ENCODE peak calls at places on chromosome 16, in nine cellular contexts. U, E, R, O, B, M, I, K and S are unnamed samples. For H3K36me3 and H3K4me1, the result is how much of the 10 kb centered on the place peaks cover.

GRCh38 chr16:22098538-22099255 is 6.4 kb downstream of the VWA3A start:
- DNase-seq in B (no peak), M (peak), O (peak), K (peak), I (no peak), E (no peak), U (no peak), R (peak), S (peak)

GRCh38 chr16:79656537-79657115 is 56.1 kb upstream of the MAF start:
- DNase-seq in E (no peak), M (no peak), R (no peak), B (no peak), I (no peak), U (no peak), K (peak), O (no peak), S (no peak)

GRCh38 chr16:52548261-52549010 is 1.5 kb upstream of the TOX3 start:
- DNase-seq in B (no peak), K (peak), O (no peak), U (no peak), R (no peak), I (no peak), M (no peak), E (no peak), S (no peak)

GRCh38 chr16:80751167-80751566 is 53.2 kb downstream of the CDYL2 start:
- DNase-seq in O (no peak), B (peak), R (no peak), M (peak), E (no peak), I (no peak), U (no peak), K (peak), S (no peak)

GRCh38 chr16:22734313-22734869 is 79.6 kb upstream of the HS3ST2 start:
- DNase-seq in K (no peak), B (no peak), U (no peak), M (no peak), R (no peak), E (no peak), O (no peak), I (no peak), S (no peak)

GRCh38 chr16:84088695-84089395 is 27.9 kb downstream of the MBTPS1 start:
- DNase-seq in O (peak), E (peak), I (no peak), K (no peak), U (no peak), R (peak), B (no peak), M (no peak), S (no peak)

GRCh38 chr16:85511938-85512551 is 101.1 kb upstream of the GSE1 start:
- DNase-seq in K (no peak), B (no peak), R (no peak), I (no peak), M (no peak), E (no peak), O (no peak), U (no peak), S (no peak)

GRCh38 chr16:87877942-87878507 is 8.7 kb upstream of the SLC7A5 start:
- DNase-seq in B (no peak), M (no peak), R (peak), I (no peak), U (no peak), E (no peak), O (no peak), K (no peak), S (no peak)

GRCh38 chr16:88382491-88383400 is at the start of gene ZNF469:
- DNase-seq in E (peak), B (no peak), U (peak), M (peak), O (no peak), R (no peak), I (no peak), K (peak), S (no peak)

GRCh38 chr16:71637398-71637797 is 11.4 kb downstream of the MARVELD3 start:
- DNase-seq in E (no peak), M (peak), R (no peak), K (peak), I (no peak), U (no peak), O (no peak), B (no peak), S (no peak)

GRCh38 chr16:74601131-74601871 is 5.6 kb downstream of the GLG1 start:
- DNase-seq in E (no peak), B (no peak), I (no peak), R (no peak), K (no peak), U (no peak), M (no peak), O (peak), S (peak)

GRCh38 chr16:21646721-21647561 is 5.5 kb downstream of the IGSF6 start:
- DNase-seq in E (no peak), M (no peak), U (no peak), K (no peak), I (no peak), B (no peak), O (peak), R (peak), S (peak)

GRCh38 chr16:65312071-65312470 is 190.2 kb upstream of the CDH11 start:
- DNase-seq in R (no peak), K (no peak), M (peak), E (no peak), U (no peak), O (no peak), B (no peak), I (no peak), S (no peak)

GRCh38 chr16:71383054-71383773 is 24.7 kb downstream of the CALB2 start:
- DNase-seq in K (peak), R (no peak), O (no peak), B (no peak), E (no peak), M (peak), U (no peak), I (no peak), S (peak)

GRCh38 chr16:30923554-30924085 is at the start of gene FBXL19:
- DNase-seq in O (peak), K (peak), R (no peak), E (peak), U (peak), M (no peak), I (peak), B (no peak), S (no peak)

GRCh38 chr16:1690810-1691209 is 12.7 kb downstream of the JPT2 start:
- DNase-seq in I (no peak), O (no peak), K (no peak), U (no peak), M (no peak), R (no peak), E (no peak), B (no peak), S (no peak)

GRCh38 chr16:1688807-1689560 is 10.9 kb downstream of the JPT2 start:
- DNase-seq in I (no peak), O (no peak), M (no peak), K (no peak), E (no peak), B (peak), U (no peak), R (no peak), S (peak)

GRCh38 chr16:1691276-1691675 is 13.2 kb downstream of the JPT2 start:
- DNase-seq in O (no peak), B (no peak), R (no peak), M (peak), U (no peak), K (no peak), E (no peak), I (no peak), S (peak)

GRCh38 chr16:1689853-1690252 is 11.8 kb downstream of the JPT2 start:
- DNase-seq in E (no peak), O (no peak), I (no peak), B (no peak), K (no peak), U (no peak), R (no peak), M (no peak), S (no peak)

DNA sequence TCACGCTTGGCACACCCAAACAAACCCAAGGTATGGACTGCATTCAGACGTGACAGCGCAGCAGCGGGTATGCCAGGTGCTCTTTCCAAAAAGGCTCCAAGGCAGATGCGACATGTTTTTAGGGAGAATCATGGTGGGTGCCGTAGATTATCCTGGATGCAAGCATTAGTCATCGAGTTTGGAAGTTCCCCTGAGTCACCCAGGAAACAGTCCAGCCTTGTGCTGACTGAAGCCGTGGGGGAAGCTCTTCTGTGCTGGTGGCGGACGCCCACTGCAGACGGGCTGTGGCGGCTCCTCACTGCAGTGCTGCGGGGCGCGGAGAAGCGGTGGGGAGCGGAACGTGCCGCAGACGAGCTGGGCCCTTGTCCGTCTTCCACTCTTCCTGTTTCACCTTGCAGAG is 13.9 kb downstream of the JPT2 start:
- DNase-seq in U (no peak), K (no peak), R (no peak), B (no peak), M (peak), O (no peak), I (no peak), E (no peak), S (peak)
- H3K36me3 ChIP-seq in U (under half), K (under half), R (half or more), B (under half), M (under half), O (under half), I (under half), E (half or more), S (under half)

DNA sequence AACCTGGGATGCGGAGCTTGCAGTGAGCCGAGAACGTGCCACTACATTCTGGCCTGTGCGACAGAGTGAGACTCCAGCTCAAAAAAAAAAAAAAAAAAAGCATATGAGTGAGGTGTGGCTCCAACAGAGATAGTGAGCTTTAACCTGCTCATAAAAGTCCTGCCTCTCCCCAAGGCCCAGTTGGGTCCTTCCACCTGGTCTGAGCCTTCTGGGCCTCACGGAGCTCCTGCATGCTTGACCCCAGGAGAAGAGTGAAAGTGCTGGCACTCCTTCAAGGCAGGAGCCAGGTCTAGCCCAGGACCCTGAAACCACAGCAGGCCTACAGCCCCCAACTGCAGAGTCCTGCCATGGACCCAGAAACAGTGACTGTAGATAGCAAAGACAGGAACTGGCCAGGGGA is 17.7 kb downstream of the HSD11B2 start:
- DNase-seq in O (peak), I (no peak), U (no peak), R (no peak), K (no peak), B (no peak), E (no peak), M (no peak), S (no peak)
- H3K4me1 ChIP-seq in O (half or more), I (half or more), U (half or more), R (under half), K (under half), B (under half), E (half or more), M (under half), S (under half)

DNA sequence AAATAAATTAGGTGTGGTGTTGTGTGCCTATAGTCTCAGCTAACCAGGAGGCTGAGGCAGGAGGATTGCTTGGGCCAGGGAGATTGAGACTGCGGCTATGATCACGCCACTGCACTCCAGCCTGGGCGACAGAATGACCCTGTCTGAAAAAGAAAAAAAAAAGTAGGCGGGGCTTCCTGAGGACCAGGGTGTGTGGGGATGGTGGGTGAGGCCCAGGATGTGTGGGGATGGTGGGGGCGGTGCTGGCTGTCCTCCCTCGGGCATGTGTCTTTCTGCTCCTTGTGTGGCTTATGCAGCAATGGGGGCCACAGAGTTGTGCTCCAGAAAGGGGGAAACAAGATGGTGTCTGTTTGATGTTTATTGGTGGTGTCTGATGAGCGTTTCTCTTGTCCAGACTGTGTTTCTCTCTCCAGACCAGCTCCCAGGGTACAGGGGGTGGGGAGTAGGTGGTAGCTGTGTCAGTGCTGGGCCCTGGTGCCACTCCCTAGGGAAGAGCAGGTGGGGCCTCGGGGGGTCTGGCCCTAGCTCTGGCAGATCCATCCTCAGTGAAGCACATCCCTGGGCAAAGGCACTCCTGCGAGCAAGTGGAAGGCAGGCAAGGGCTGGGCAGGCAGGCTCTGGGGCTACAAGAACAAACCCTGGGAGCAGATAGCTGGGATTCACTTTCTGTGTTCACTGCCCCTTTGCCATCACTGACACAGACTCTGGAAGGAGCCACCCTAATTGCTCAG is 2.3 kb downstream of the LCAT start:
- DNase-seq in M (no peak), E (no peak), I (no peak), O (no peak), K (no peak), U (peak), R (no peak), B (no peak), S (no peak)
- H3K36me3 ChIP-seq in M (half or more), E (half or more), I (under half), O (under half), K (under half), U (under half), R (under half), B (under half), S (under half)

GRCh38 chr16:49026566-49026965 is 255.1 kb downstream of the CBLN1 start:
- DNase-seq in E (no peak), K (no peak), B (no peak), O (no peak), U (no peak), I (no peak), M (no peak), R (no peak), S (no peak)

GRCh38 chr16:49023095-49023494 is 258.5 kb downstream of the CBLN1 start:
- DNase-seq in I (peak), U (no peak), B (no peak), R (no peak), E (no peak), O (peak), M (peak), K (no peak), S (peak)

GRCh38 chr16:49024896-49025295 is 256.7 kb downstream of the CBLN1 start:
- DNase-seq in O (no peak), M (no peak), I (peak), U (no peak), B (no peak), R (no peak), E (no peak), K (no peak), S (no peak)

GRCh38 chr16:49024016-49024415 is 257.6 kb downstream of the CBLN1 start:
- DNase-seq in I (no peak), R (no peak), K (no peak), E (no peak), O (no peak), U (no peak), M (no peak), B (no peak), S (no peak)

DNA sequence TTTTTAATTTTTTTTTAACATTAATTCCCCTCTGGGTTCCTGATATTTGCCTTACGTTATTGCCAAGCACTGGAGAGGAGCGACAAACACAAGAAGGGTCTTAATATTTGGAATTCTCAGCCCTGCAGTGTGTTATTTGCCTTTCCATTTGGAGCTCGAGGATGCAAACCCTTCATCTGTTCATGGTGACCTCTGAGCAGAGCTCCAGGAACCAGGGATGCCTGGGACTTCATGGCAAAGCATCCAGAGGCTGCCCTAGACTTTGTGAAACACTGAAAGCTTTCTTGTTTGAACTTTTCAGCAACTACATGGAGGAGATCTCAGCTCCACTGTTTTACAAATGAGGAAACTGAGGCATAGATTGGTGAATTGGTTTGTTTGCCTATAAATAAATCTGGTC is 254.2 kb downstream of the CBLN1 start:
- DNase-seq in E (no peak), O (no peak), I (no peak), K (no peak), R (no peak), M (no peak), B (no peak), U (no peak), S (no peak)
- H3K4me1 ChIP-seq in E (under half), O (under half), I (under half), K (under half), R (under half), M (under half), B (under half), U (under half), S (under half)

GRCh38 chr16:89646270-89646669 is 11.2 kb downstream of the CHMP1A start:
- DNase-seq in R (no peak), E (no peak), K (no peak), U (no peak), I (no peak), B (no peak), M (no peak), O (no peak), S (no peak)
- H3K36me3 ChIP-seq in R (under half), E (half or more), K (under half), U (under half), I (under half), B (under half), M (under half), O (under half), S (under half)

GRCh38 chr16:15833551-15833950 is 23.3 kb downstream of the MYH11 start:
- DNase-seq in B (no peak), E (no peak), O (no peak), M (no peak), R (no peak), I (no peak), U (no peak), K (no peak), S (no peak)
- H3K4me1 ChIP-seq in B (under half), E (under half), O (under half), M (under half), R (under half), I (under half), U (under half), K (under half), S (under half)

DNA sequence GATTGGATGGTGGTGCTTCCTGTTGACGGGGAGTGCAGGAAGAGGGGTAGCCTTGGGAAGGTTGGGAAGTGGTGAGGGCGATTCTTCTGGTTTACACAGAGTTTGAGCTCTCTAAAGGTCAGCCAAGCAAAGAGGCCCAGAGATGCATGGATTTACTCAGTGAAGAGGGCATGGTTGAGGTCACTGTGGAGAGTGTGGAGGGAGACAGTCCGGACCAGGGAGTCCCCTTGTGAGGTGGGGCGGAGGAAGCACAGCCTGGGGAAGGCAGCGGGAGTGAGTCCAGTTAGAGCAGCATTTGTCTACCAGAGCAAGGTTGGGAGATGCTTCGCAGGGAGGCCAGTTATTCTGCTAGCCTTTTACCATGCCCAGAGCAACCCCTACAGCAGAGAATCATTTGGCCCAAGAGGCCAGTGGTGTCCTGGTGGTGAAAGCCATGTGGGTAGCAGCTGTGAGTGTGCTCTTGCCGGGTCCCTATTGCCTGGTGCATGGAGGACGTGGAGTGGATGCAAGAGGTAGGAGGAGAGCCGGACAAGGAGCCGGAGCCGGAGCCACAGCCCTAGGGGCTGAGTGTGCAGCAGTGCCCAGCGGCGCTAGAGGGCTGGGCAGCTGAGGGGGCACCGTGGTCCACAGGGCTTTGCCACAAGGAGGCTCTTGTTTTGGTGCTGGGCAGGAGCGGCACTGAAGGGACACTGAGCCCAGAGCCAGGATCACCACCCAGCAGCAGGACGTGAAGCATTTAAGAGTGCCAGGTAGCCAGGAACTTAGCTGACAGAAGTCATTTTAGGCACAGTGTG is 27.7 kb downstream of the PRMT7 start:
- DNase-seq in O (no peak), R (no peak), U (no peak), I (no peak), B (no peak), M (no peak), K (no peak), E (no peak), S (no peak)
- H3K36me3 ChIP-seq in O (under half), R (half or more), U (under half), I (under half), B (under half), M (under half), K (under half), E (half or more), S (under half)